ENCODE peak calls at places on chromosome 10, in eight cellular contexts. N is right lobe of liver, C is Calu3, L is foreskin fibroblast, E is GM20000, I is sigmoid colon, G is IMR-90, K is GM10248. F is an unnamed sample.

GRCh38 chr10:124993728-124994451 is 52.0 kb downstream of the ZRANB1 start:
- DNase-seq in N (no peak), C (no peak), L (no peak), E (no peak), I (no peak), G (no peak), K (no peak), F (no peak)

GRCh38 chr10:11180228-11180627 is 162.6 kb downstream of the CELF2 start:
- DNase-seq in N (no peak), C (no peak), L (no peak), E (no peak), I (no peak), G (no peak), K (no peak), F (no peak)

GRCh38 chr10:128035557-128035973 is 90.7 kb downstream of the MKI67 start:
- DNase-seq in N (peak), C (peak), L (no peak), E (peak), I (no peak), G (no peak), K (peak), F (peak)

GRCh38 chr10:106942035-106942662 is 222.4 kb downstream of the SORCS1 start:
- DNase-seq in N (no peak), C (no peak), L (no peak), E (no peak), I (peak), G (no peak), K (no peak), F (no peak)

GRCh38 chr10:131068311-131068710 is 243.2 kb downstream of the TCERG1L start:
- DNase-seq in N (no peak), C (no peak), L (no peak), E (no peak), I (no peak), G (no peak), K (no peak), F (no peak)

GRCh38 chr10:124709862-124710261 is 34.3 kb downstream of the FAM53B start:
- DNase-seq in N (no peak), C (peak), L (no peak), E (no peak), I (no peak), G (no peak), K (no peak), F (no peak)

GRCh38 chr10:118033905-118034304 is 12.8 kb downstream of the RAB11FIP2 start:
- DNase-seq in N (no peak), C (no peak), L (no peak), E (no peak), I (no peak), G (peak), K (no peak), F (peak)

GRCh38 chr10:21888959-21889358 is 114.6 kb downstream of the DNAJC1 start:
- DNase-seq in N (no peak), C (no peak), L (no peak), E (peak), I (no peak), G (no peak), K (peak), F (no peak)

GRCh38 chr10:18886102-18886501 is 162.5 kb upstream of the MALRD1 start:
- DNase-seq in N (no peak), C (no peak), L (no peak), E (no peak), I (no peak), G (peak), K (no peak), F (peak)

GRCh38 chr10:78627254-78627795 is 441.4 kb upstream of the ZMIZ1 start:
- DNase-seq in N (no peak), C (no peak), L (no peak), E (no peak), I (no peak), G (no peak), K (no peak), F (no peak)

GRCh38 chr10:72784551-72785421 is 92.8 kb downstream of the MCU start:
- DNase-seq in N (no peak), C (peak), L (peak), E (no peak), I (peak), G (peak), K (no peak), F (peak)

GRCh38 chr10:33248638-33249037 is 85.8 kb downstream of the NRP1 start:
- DNase-seq in N (no peak), C (no peak), L (peak), E (no peak), I (no peak), G (peak), K (no peak), F (peak)

GRCh38 chr10:5698062-5698461 is 13.4 kb downstream of the TASOR2 start:
- DNase-seq in N (no peak), C (no peak), L (no peak), E (no peak), I (no peak), G (no peak), K (no peak), F (no peak)

GRCh38 chr10:5691786-5692185 is 7.1 kb downstream of the TASOR2 start:
- DNase-seq in N (no peak), C (peak), L (no peak), E (no peak), I (no peak), G (no peak), K (no peak), F (no peak)

GRCh38 chr10:5694573-5694972 is 9.9 kb downstream of the TASOR2 start:
- DNase-seq in N (no peak), C (no peak), L (no peak), E (no peak), I (no peak), G (no peak), K (no peak), F (no peak)

GRCh38 chr10:5692476-5693358 is 8.1 kb downstream of the TASOR2 start:
- DNase-seq in N (peak), C (peak), L (peak), E (peak), I (peak), G (peak), K (peak), F (peak)

GRCh38 chr10:5697342-5697741 is 12.7 kb downstream of the TASOR2 start:
- DNase-seq in N (no peak), C (no peak), L (no peak), E (no peak), I (no peak), G (no peak), K (no peak), F (no peak)
- TF ChIP-seq CTCF in N (no peak), C (no peak), L (no peak), E (no peak), I (no peak), G (no peak), K (no peak), F (no peak)

GRCh38 chr10:24723788-24724380 is at the start of gene ARHGAP21:
- DNase-seq in N (peak), C (peak), L (peak), E (peak), I (peak), G (peak), K (peak), F (peak)

GRCh38 chr10:24722676-24723385 is 856 bp downstream of the ARHGAP21 start:
- DNase-seq in N (peak), C (peak), L (peak), E (peak), I (peak), G (peak), K (peak), F (peak)

GRCh38 chr10:24721254-24722106 is 2.2 kb downstream of the ARHGAP21 start:
- DNase-seq in N (peak), C (peak), L (peak), E (no peak), I (peak), G (peak), K (no peak), F (no peak)

GRCh38 chr10:24723386-24723787 is 300 bp downstream of the ARHGAP21 start:
- DNase-seq in N (no peak), C (peak), L (peak), E (no peak), I (peak), G (peak), K (peak), F (peak)

DNA sequence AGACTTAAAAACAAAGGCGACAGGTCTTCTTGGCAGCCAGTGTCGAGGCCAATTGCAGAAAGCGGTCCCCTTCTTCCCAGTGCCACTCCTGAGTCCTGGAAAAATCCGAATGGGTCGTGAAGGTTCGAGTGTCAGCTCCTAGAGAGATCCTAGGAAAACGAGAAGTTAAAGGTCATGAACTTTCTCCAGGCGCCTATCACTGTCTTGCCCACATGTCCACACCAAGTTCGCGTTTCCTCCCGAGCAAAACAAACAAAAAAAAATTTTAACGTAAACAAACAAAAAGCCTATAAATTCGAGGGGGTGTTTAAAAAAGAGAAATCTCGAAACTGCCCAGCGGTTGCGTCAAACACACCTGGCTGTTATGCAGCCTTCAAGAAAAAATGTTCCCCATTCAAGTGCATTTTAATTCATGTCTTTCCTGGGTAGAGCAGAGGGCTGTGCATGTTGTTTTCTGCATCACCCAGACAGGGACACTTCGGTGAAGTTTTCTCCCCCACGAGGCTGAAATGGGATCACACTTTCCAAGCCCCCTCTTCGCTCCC is 1.5 kb downstream of the ARHGAP21 start:
- DNase-seq in N (no peak), C (no peak), L (no peak), E (no peak), I (no peak), G (peak), K (no peak), F (peak)
- TF ChIP-seq CTCF in N (no peak), C (no peak), L (no peak), E (no peak), I (no peak), G (no peak), K (no peak), F (no peak)

GRCh38 chr10:129866894-129867293 is 97.2 kb downstream of the EBF3 start:
- DNase-seq in N (no peak), C (no peak), L (no peak), E (no peak), I (peak), G (no peak), K (no peak), F (no peak)
- TF ChIP-seq CTCF in N (no peak), C (no peak), L (no peak), E (no peak), I (no peak), G (no peak), K (no peak), F (no peak)

GRCh38 chr10:94678475-94678874 is 5.1 kb upstream of the CYP2C18 start:
- DNase-seq in N (no peak), C (no peak), L (no peak), E (no peak), I (no peak), G (no peak), K (no peak), F (no peak)

GRCh38 chr10:94683214-94684054 is at the start of gene CYP2C18:
- DNase-seq in N (no peak), C (no peak), L (no peak), E (no peak), I (no peak), G (no peak), K (no peak), F (no peak)

GRCh38 chr10:94680544-94680943 is 3.0 kb upstream of the CYP2C18 start:
- DNase-seq in N (no peak), C (no peak), L (no peak), E (no peak), I (no peak), G (no peak), K (no peak), F (no peak)

GRCh38 chr10:94673614-94674321 is 9.8 kb upstream of the CYP2C18 start:
- DNase-seq in N (no peak), C (no peak), L (no peak), E (no peak), I (no peak), G (no peak), K (no peak), F (no peak)

DNA sequence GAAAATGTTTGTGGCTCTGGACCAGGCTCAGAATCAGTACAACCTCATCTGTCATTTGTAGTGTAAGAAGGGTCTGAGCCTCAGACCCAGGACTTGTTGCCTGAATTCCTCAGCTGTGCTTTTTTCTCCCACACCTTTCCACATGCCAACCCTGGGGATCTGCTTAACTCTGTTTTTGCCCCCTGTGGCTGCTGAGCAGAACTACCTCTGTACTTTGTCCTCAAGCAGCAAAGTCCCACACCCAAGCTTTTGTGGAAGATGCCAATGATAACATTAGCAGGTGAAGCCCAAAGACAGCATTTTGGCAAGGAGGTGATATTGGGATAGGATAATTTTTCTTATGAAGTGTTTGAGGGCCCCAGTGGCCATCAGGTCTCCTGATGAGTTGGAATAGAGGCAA is 5.8 kb upstream of the CYP2C18 start:
- DNase-seq in N (peak), C (peak), L (no peak), E (no peak), I (no peak), G (no peak), K (no peak), F (no peak)
- TF ChIP-seq CTCF in N (peak), C (no peak), L (no peak), E (peak), I (no peak), G (no peak), K (no peak), F (peak)

F was measured in cardiac fibroblast.